ENCODE peak calls at places on chromosome 13, in eight cellular contexts. Y is fibroblast of lung; S is SHP77; G is EL; M is stomach; X is body of pancreas; D is stimulated activated CD8-positive, alpha-beta memory T cell treated with anti-CD3 and anti-CD28 coated beads, Interleukin-15, amount 100 ng/mL, for 24 hours; W is WTC11. Q is an unnamed sample.

GRCh38 chr13:76643596-76643995 is 242.6 kb downstream of the KCTD12 start:
- DNase-seq in S (no peak), D (no peak), G (no peak), X (no peak), M (no peak), W (no peak), Y (no peak), Q (no peak)

GRCh38 chr13:70523622-70524021 is 415.4 kb upstream of the KLHL1 start:
- DNase-seq in X (peak; percentile 7), W (no peak), Y (peak; percentile 9), G (no peak), D (no peak), M (no peak), S (peak; percentile 9), Q (no peak)

GRCh38 chr13:90020536-90020935 is 1327.0 kb upstream of the MIR17HG start:
- DNase-seq in Y (no peak), W (no peak), M (no peak), D (no peak), G (no peak), X (no peak), S (no peak), Q (no peak)

GRCh38 chr13:33258437-33259193 is 26.9 kb downstream of the STARD13 start:
- DNase-seq in D (no peak), Y (peak; percentile 59), X (no peak), G (no peak), M (no peak), W (no peak), S (no peak), Q (no peak)

GRCh38 chr13:43058318-43058674 is 34.9 kb downstream of the DNAJC15 start:
- DNase-seq in X (no peak), Y (peak; percentile 69), W (peak; percentile 23), G (peak; percentile 99), S (no peak), D (no peak), M (no peak), Q (peak; percentile 74)

GRCh38 chr13:48853381-48854102 is 122.2 kb upstream of the FNDC3A start:
- DNase-seq in X (no peak), D (no peak), M (no peak), Y (peak; percentile 24), W (no peak), G (no peak), S (no peak), Q (no peak)

GRCh38 chr13:105159794-105160193 is 1375.7 kb downstream of the EFNB2 start:
- DNase-seq in W (no peak), D (no peak), S (peak; percentile 39), M (no peak), X (peak; percentile 5), Y (no peak), G (no peak), Q (no peak)

GRCh38 chr13:31424130-31424729 is 224.5 kb downstream of the B3GLCT start:
- DNase-seq in X (peak; percentile 80), W (peak; percentile 82), D (peak; percentile 4), S (peak; percentile 78), G (peak; percentile 81), M (peak; percentile 78), Y (peak; percentile 66), Q (peak; percentile 76)

GRCh38 chr13:112845511-112846144 is 123.4 kb upstream of the MCF2L start:
- DNase-seq in M (no peak), W (no peak), Y (no peak), S (no peak), G (no peak), D (no peak), X (no peak), Q (no peak)

GRCh38 chr13:21638319-21639282 is 32.3 kb upstream of the FGF9 start:
- DNase-seq in S (peak; percentile 3), Y (no peak), X (peak; percentile 38), G (peak; percentile 20), D (no peak), M (no peak), W (no peak), Q (no peak)

GRCh38 chr13:40653558-40654318 is 12.7 kb downstream of the FOXO1 start:
- DNase-seq in Y (peak; percentile 70), S (no peak), D (no peak), G (no peak), M (no peak), X (no peak), W (no peak), Q (no peak)

GRCh38 chr13:105957769-105958438 is 577.6 kb downstream of the EFNB2 start:
- DNase-seq in S (no peak), X (no peak), Y (no peak), W (no peak), M (no peak), D (no peak), G (no peak), Q (no peak)

GRCh38 chr13:73991884-73992283 is 142.3 kb downstream of the KLF12 start:
- DNase-seq in Y (no peak), W (no peak), G (no peak), M (no peak), X (no peak), S (peak; percentile 57), D (no peak), Q (no peak)

GRCh38 chr13:55410398-55411330 is 1730.1 kb upstream of the PRR20A start:
- DNase-seq in X (no peak), S (no peak), G (no peak), D (no peak), M (no peak), W (no peak), Y (no peak), Q (no peak)

GRCh38 chr13:109787135-109787954 is 962 bp upstream of the IRS2 start:
- DNase-seq in W (peak; percentile 63), S (peak; percentile 60), D (no peak), Y (peak; percentile 48), G (peak; percentile 64), X (peak; percentile 57), M (peak; percentile 47), Q (no peak)

GRCh38 chr13:78100481-78100880 is 181.8 kb upstream of the EDNRB start:
- DNase-seq in D (no peak), M (no peak), G (peak; percentile 2), W (no peak), S (no peak), Y (no peak), X (no peak), Q (no peak)

GRCh38 chr13:114024603-114025431 is 50.9 kb upstream of the C13orf46 start:
- DNase-seq in S (no peak), D (no peak), G (no peak), X (no peak), Y (no peak), W (no peak), M (no peak), Q (no peak)

GRCh38 chr13:27595055-27595811 is 25.1 kb downstream of the LNX2 start:
- DNase-seq in Y (no peak), D (no peak), S (no peak), M (no peak), X (no peak), W (no peak), G (no peak), Q (no peak)

GRCh38 chr13:43572601-43573360 is 214.0 kb downstream of the ENOX1 start:
- DNase-seq in W (no peak), Y (peak; percentile 56), S (no peak), M (no peak), X (no peak), G (peak; percentile 88), D (no peak), Q (peak; percentile 8)

GRCh38 chr13:52454459-52454824 is 836 bp upstream of the CKAP2 start:
- DNase-seq in Y (peak; percentile 13), S (peak; percentile 45), D (no peak), X (peak; percentile 17), G (peak; percentile 9), W (no peak), M (no peak), Q (no peak)

GRCh38 chr13:110445183-110445582 is 116.3 kb downstream of the RAB20 start:
- DNase-seq in W (no peak), X (no peak), M (no peak), Y (peak; percentile 63), D (no peak), G (peak; percentile 84), S (no peak), Q (no peak)

GRCh38 chr13:103282571-103283450 is 216.6 kb upstream of the SLC10A2 start:
- DNase-seq in W (no peak), S (no peak), D (no peak), G (peak; percentile 22), X (no peak), Y (peak; percentile 95), M (no peak), Q (peak; percentile 23)

GRCh38 chr13:98155475-98156111 is 12.7 kb downstream of the FARP1 start:
- DNase-seq in Y (peak; percentile 80), M (no peak), D (no peak), G (peak; percentile 82), X (peak; percentile 45), W (no peak), S (no peak), Q (no peak)

GRCh38 chr13:79413521-79413920 is 7.5 kb upstream of the RBM26 start:
- DNase-seq in G (no peak), D (no peak), S (no peak), W (no peak), M (no peak), X (no peak), Y (no peak), Q (no peak)

GRCh38 chr13:94822356-94822755 is 110.0 kb upstream of the SOX21 start:
- DNase-seq in G (no peak), W (no peak), Y (no peak), D (no peak), S (no peak), M (no peak), X (no peak), Q (no peak)

GRCh38 chr13:20403826-20404225 is 121.8 kb downstream of the CRYL1 start:
- DNase-seq in M (peak; percentile 8), S (no peak), D (no peak), G (no peak), Y (no peak), W (no peak), X (no peak), Q (no peak)

GRCh38 chr13:36297600-36298338 is at the start of gene CCDC169:
- DNase-seq in Y (peak; percentile 62), X (peak; percentile 80), S (peak; percentile 58), D (peak; percentile 31), G (peak; percentile 78), M (peak; percentile 77), W (peak; percentile 93), Q (peak; percentile 32)

GRCh38 chr13:43908156-43909126 is 28.7 kb downstream of the LACC1 start:
- DNase-seq in M (no peak), W (no peak), S (peak; percentile 15), D (no peak), G (peak; percentile 61), X (no peak), Y (peak; percentile 77), Q (peak; percentile 39)

GRCh38 chr13:29556742-29557141 is 38.7 kb downstream of the SLC7A1 start:
- DNase-seq in X (no peak), S (no peak), G (peak; percentile 31), W (no peak), M (no peak), D (no peak), Y (peak; percentile 55), Q (no peak)

GRCh38 chr13:65677906-65678305 is 1552.2 kb downstream of the PCDH9 start:
- DNase-seq in D (no peak), W (no peak), M (no peak), G (peak; percentile 4), S (no peak), X (no peak), Y (peak; percentile 37), Q (peak; percentile 16)

GRCh38 chr13:114067886-114068722 is 64.3 kb downstream of the RASA3 start:
- DNase-seq in X (no peak), W (peak; percentile 10), D (no peak), G (no peak), S (no peak), Y (no peak), M (no peak), Q (no peak)

GRCh38 chr13:33349314-33349995 is 63.9 kb upstream of the STARD13 start:
- DNase-seq in X (peak; percentile 46), W (peak; percentile 19), M (no peak), Y (no peak), D (no peak), S (no peak), G (peak; percentile 50), Q (no peak)

GRCh38 chr13:32969516-32969941 is 46.7 kb upstream of the KL start:
- DNase-seq in G (peak; percentile 61), S (no peak), D (no peak), Y (peak; percentile 45), W (no peak), M (no peak), X (no peak), Q (peak; percentile 13)

GRCh38 chr13:113383089-113383488 is 19.2 kb upstream of the GRTP1 start:
- DNase-seq in X (no peak), S (no peak), D (no peak), M (no peak), Y (no peak), W (no peak), G (no peak), Q (no peak)